ENCODE peak calls at places on chromosomes 1 and 21, in five cellular contexts. J is hepatocyte, V is SK-N-SH, O is OCI-LY7, N is PC-3. D is an unnamed sample.

GRCh38 chr1:7646164-7646563 is 124.9 kb upstream of the VAMP3 start:
- DNase-seq in J (no peak), V (no peak), O (no peak), N (no peak), D (no peak)

GRCh38 chr1:76955652-76956051 is 88.4 kb downstream of the ST6GALNAC5 start:
- DNase-seq in J (no peak), V (no peak), O (no peak), N (no peak), D (no peak)

GRCh38 chr1:4256351-4256750 is 356.3 kb upstream of the C1orf174 start:
- DNase-seq in J (no peak), V (no peak), O (no peak), N (no peak), D (no peak)

GRCh38 chr1:235336903-235337302 is 8.5 kb downstream of the GGPS1 start:
- DNase-seq in J (no peak), V (no peak), O (no peak), N (no peak), D (peak; percentile 64)

GRCh38 chr1:28776341-28776740 is 35.6 kb upstream of the OPRD1 start:
- DNase-seq in J (no peak), V (no peak), O (no peak), N (no peak), D (no peak)

GRCh38 chr1:225813250-225813964 is 3.5 kb downstream of the EPHX1 start:
- DNase-seq in J (peak; percentile 75), V (no peak), O (peak; percentile 26), N (peak; percentile 20), D (no peak)

GRCh38 chr1:224769987-224770693 is 154.0 kb downstream of the CNIH3 start:
- DNase-seq in J (no peak), V (no peak), O (no peak), N (peak; percentile 69), D (no peak)

GRCh38 chr1:156623946-156624813 is 5.0 kb downstream of the HAPLN2 start:
- DNase-seq in J (peak; percentile 75), V (peak; percentile 87), O (no peak), N (peak; percentile 33), D (peak; percentile 34)

GRCh38 chr1:228911225-228911624 is 175.9 kb downstream of the RHOU start:
- DNase-seq in J (no peak), V (no peak), O (no peak), N (no peak), D (no peak)

GRCh38 chr1:230167419-230167852 is 100.4 kb downstream of the GALNT2 start:
- DNase-seq in J (no peak), V (peak; percentile 79), O (peak; percentile 79), N (peak; percentile 88), D (peak; percentile 53)

GRCh38 chr1:89757532-89757931 is 63.3 kb upstream of the LRRC8D start:
- DNase-seq in J (no peak), V (peak; percentile 35), O (peak; percentile 69), N (no peak), D (no peak)

GRCh38 chr1:6638226-6638625 is 13.6 kb downstream of the THAP3 start:
- DNase-seq in J (no peak), V (no peak), O (no peak), N (no peak), D (no peak)

GRCh38 chr1:56414728-56415224 is 164.6 kb downstream of the PLPP3 start:
- DNase-seq in J (peak; percentile 68), V (no peak), O (no peak), N (peak; percentile 95), D (no peak)

GRCh38 chr1:60281360-60281932 is 207.9 kb upstream of the C1orf87 start:
- DNase-seq in J (peak; percentile 85), V (peak; percentile 79), O (peak; percentile 7), N (peak; percentile 85), D (peak; percentile 55)

GRCh38 chr1:173884701-173885100 is 16.5 kb downstream of the ZBTB37 start:
- DNase-seq in J (no peak), V (no peak), O (no peak), N (no peak), D (no peak)

GRCh38 chr1:208159542-208160258 is 84.5 kb downstream of the PLXNA2 start:
- DNase-seq in J (peak; percentile 74), V (peak; percentile 74), O (no peak), N (no peak), D (no peak)

GRCh38 chr1:158527190-158527815 is 26.9 kb downstream of the OR6Y1 start:
- DNase-seq in J (no peak), V (peak; percentile 1), O (peak; percentile 45), N (peak; percentile 36), D (peak; percentile 47)

GRCh38 chr1:43367026-43367903 is 546 bp downstream of the ELOVL1 start:
- DNase-seq in J (peak; percentile 56), V (peak; percentile 74), O (peak; percentile 43), N (peak; percentile 75), D (peak; percentile 7)

GRCh38 chr1:90534669-90535379 is 182.3 kb downstream of the BARHL2 start:
- DNase-seq in J (no peak), V (no peak), O (no peak), N (no peak), D (no peak)

GRCh38 chr1:42240964-42241755 is 76.6 kb upstream of the GUCA2A start:
- DNase-seq in J (no peak), V (no peak), O (no peak), N (no peak), D (no peak)

DNA sequence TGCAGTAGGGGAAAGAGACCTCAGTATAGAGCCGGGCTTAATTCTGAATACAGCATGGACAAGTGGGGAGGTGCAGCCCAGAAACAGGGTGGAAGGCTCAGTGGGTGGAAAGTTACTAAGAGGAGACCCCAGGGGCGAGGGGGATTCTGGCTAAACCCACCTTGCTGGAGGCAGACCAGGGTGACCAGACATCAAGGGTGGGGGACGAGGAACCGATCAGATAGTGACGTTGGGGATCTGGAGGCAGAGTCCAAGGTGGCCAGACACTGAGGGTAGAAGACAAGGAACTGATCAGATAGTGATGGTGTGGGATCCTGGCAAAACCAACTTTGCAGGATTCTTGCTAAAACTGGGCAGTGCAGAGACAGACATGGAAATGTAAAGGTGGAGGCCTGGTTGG is 36.8 kb downstream of the B3GALT5 start:
- DNase-seq in J (no peak), V (no peak), O (no peak), N (no peak), D (no peak)
- H4K20me1 ChIP-seq in J (no peaks in the 10 kb centered on the region), V (no peaks in the 10 kb centered on the region), O (no peaks in the 10 kb centered on the region), N (no peaks in the 10 kb centered on the region), D (no peaks in the 10 kb centered on the region)

GRCh38 chr21:39386194-39386593 is 37.3 kb upstream of the HMGN1 start:
- DNase-seq in J (no peak), V (no peak), O (no peak), N (no peak), D (no peak)
- TF ChIP-seq EZH2phosphoT487 in J (no peak), V (no peak), O (no peak), N (no peak), D (no peak)

DNA sequence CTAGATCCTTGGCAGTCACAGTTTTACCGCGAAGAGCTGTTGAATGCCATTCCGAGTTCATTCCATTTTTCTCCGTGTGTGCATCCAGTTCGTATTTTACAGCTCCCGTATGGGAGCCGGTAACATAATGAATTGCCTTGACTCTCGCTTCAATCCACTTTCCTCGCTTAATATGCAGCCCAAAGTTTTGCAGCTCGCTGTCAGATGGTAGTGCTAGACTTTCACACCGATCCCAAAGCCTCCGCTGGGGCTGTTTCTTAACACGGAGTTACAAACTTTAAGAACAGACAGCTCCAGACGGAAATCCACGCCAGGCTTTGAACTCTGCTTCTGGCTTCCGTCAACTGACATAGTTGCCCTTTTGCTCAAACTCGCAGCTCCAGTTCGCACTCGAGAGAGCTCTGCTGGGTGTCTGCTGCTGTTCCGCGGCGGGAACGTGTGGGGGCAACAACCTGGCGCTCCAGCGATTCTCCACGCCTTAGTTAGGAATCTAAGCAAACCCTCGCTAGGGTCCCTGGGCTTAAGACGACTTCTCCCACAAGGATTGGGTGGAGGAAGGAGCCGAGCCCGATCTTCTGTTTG is 3.5 kb upstream of the ARID1A start:
- DNase-seq in J (peak; percentile 92), V (peak; percentile 74), O (peak; percentile 94), N (peak; percentile 90), D (peak; percentile 96)
- TF ChIP-seq CTCF in J (peak; percentile 27), V (peak; percentile 31), O (peak; percentile 62), N (peak; percentile 44), D (peak; percentile 34)

DNA sequence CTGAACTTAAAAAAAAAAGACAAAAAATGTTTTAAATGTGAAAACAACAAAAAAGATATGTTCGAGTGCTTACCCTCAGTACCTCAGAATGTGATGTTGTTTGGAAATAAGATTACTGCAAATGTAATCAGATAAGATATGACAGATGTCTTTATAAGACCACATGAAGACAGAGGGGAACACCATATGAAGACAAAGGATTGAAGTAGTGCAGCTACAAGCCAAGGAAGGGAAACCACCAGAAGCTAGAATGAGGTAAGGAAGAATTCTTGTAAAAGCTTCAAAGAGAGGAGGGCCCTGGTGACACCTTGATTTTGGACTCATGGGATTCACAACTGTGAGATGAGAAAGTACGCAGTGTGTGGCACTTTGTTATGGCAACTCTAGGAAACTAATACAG is 15.4 kb downstream of the ASB17 start:
- DNase-seq in J (no peak), V (no peak), O (no peak), N (no peak), D (no peak)
- H4K20me1 ChIP-seq in J (no peaks in the 10 kb centered on the region), V (no peaks in the 10 kb centered on the region), O (no peaks in the 10 kb centered on the region), N (no peaks in the 10 kb centered on the region), D (no peaks in the 10 kb centered on the region)

GRCh38 chr1:222823673-222824072 is 8.8 kb downstream of the DISP1 start:
- DNase-seq in J (no peak), V (no peak), O (no peak), N (no peak), D (no peak)

GRCh38 chr1:222824641-222825040 is 9.8 kb downstream of the DISP1 start:
- DNase-seq in J (no peak), V (no peak), O (no peak), N (no peak), D (no peak)

GRCh38 chr1:222829868-222830267 is 15.0 kb downstream of the DISP1 start:
- DNase-seq in J (peak; percentile 67), V (no peak), O (no peak), N (no peak), D (no peak)

GRCh38 chr1:222833484-222833883 is 18.6 kb downstream of the DISP1 start:
- DNase-seq in J (no peak), V (no peak), O (no peak), N (no peak), D (no peak)

GRCh38 chr1:222828939-222829338 is 14.1 kb downstream of the DISP1 start:
- DNase-seq in J (no peak), V (no peak), O (peak; percentile 7), N (peak; percentile 29), D (peak; percentile 13)
- TF ChIP-seq EZH2phosphoT487 in J (no peak), V (no peak), O (no peak), N (no peak), D (no peak)

D was measured in MM.1S.